ENCODE peak calls at places on chromosome 2, in four cellular contexts. L is neural crest cell; A is activated T-helper 9 cell treated with anti-CD3 and anti-CD28 coated beads, Interleukin-2, amount 50 U/mL, for 16 hours; I is substantia nigra. P is an unnamed sample.

GRCh38 chr2:140274891-140275290 is 1494.7 kb upstream of the NXPH2 start:
- DNase-seq in L (no peak), A (no peak), I (no peak), P (no peak)

GRCh38 chr2:3637311-3637675 is 20.7 kb upstream of the ALLC start:
- DNase-seq in L (no peak), A (no peak), I (no peak), P (no peak)

GRCh38 chr2:31240406-31241365 is 6.7 kb downstream of the EHD3 start:
- DNase-seq in L (no peak), A (no peak), I (no peak), P (no peak)

GRCh38 chr2:176812376-176812775 is 400.2 kb upstream of the HNRNPA3 start:
- DNase-seq in L (no peak), A (no peak), I (no peak), P (no peak)

GRCh38 chr2:216082388-216082733 is 642 bp downstream of the TMEM169 start:
- DNase-seq in L (no peak), A (no peak), I (no peak), P (no peak)

GRCh38 chr2:196925768-196926561 is 542 bp downstream of the PGAP1 start:
- DNase-seq in L (peak; percentile 28), A (peak; percentile 12), I (peak; percentile 58), P (peak; percentile 43)

GRCh38 chr2:45610281-45611019 is 617 bp downstream of the SRBD1 start:
- DNase-seq in L (peak; percentile 19), A (peak; percentile 14), I (peak; percentile 63), P (peak; percentile 41)

GRCh38 chr2:216622526-216622925 is 10.7 kb upstream of the IGFBP2 start:
- DNase-seq in L (no peak), A (no peak), I (no peak), P (no peak)